ENCODE peak calls at places on chromosomes 4 and X, in eight cellular contexts. One of them, this sample, is unnamed.

GRCh38 chrX:17634542-17635207 is 102.6 kb upstream of the SCML1 start:
- DNase-seq in SK-N-SH: no peak
- DNase-seq in tibial artery: no peak
- DNase-seq in sigmoid colon: no peak
- DNase-seq in CD8-positive, alpha-beta memory T cell: no peak
- DNase-seq in hepatocyte: no peak
- DNase-seq in Peyer's patch: no peak
- DNase-seq in adrenal gland: no peak
- DNase-seq in this sample: no peak

GRCh38 chr4:139642364-139642763 is 23.3 kb upstream of the MGST2 start:
- DNase-seq in adrenal gland: no peak
- DNase-seq in hepatocyte: no peak
- DNase-seq in sigmoid colon: no peak
- DNase-seq in Peyer's patch: no peak
- DNase-seq in SK-N-SH: no peak
- DNase-seq in CD8-positive, alpha-beta memory T cell: no peak
- DNase-seq in tibial artery: no peak
- DNase-seq in this sample: no peak

GRCh38 chr4:54626113-54626512 is 31.6 kb upstream of the KIT start:
- DNase-seq in SK-N-SH: no peak
- DNase-seq in sigmoid colon: no peak
- DNase-seq in Peyer's patch: no peak
- DNase-seq in CD8-positive, alpha-beta memory T cell: no peak
- DNase-seq in hepatocyte: no peak
- DNase-seq in adrenal gland: peak; percentile 31
- DNase-seq in tibial artery: no peak
- DNase-seq in this sample: no peak

GRCh38 chr4:3261411-3262207 is 12.7 kb downstream of the MSANTD1 start:
- DNase-seq in adrenal gland: peak; percentile 10
- DNase-seq in hepatocyte: no peak
- DNase-seq in Peyer's patch: peak; percentile 34
- DNase-seq in CD8-positive, alpha-beta memory T cell: no peak
- DNase-seq in tibial artery: peak; percentile 4
- DNase-seq in sigmoid colon: no peak
- DNase-seq in SK-N-SH: peak; percentile 17
- DNase-seq in this sample: no peak

GRCh38 chr4:89111833-89112563 is 665 bp downstream of the TIGD2 start:
- DNase-seq in sigmoid colon: no peak
- DNase-seq in CD8-positive, alpha-beta memory T cell: no peak
- DNase-seq in hepatocyte: peak; percentile 80
- DNase-seq in SK-N-SH: peak; percentile 30
- DNase-seq in Peyer's patch: peak; percentile 65
- DNase-seq in adrenal gland: peak; percentile 32
- DNase-seq in tibial artery: no peak
- DNase-seq in this sample: no peak

GRCh38 chr4:86596802-86597201 is 2.7 kb downstream of the PTPN13 start:
- DNase-seq in CD8-positive, alpha-beta memory T cell: no peak
- DNase-seq in Peyer's patch: no peak
- DNase-seq in tibial artery: no peak
- DNase-seq in SK-N-SH: no peak
- DNase-seq in adrenal gland: no peak
- DNase-seq in hepatocyte: peak; percentile 8
- DNase-seq in sigmoid colon: no peak
- DNase-seq in this sample: no peak

GRCh38 chrX:633655-634305 is 3.2 kb downstream of the SHOX start:
- DNase-seq in hepatocyte: no peak
- DNase-seq in SK-N-SH: no peak
- DNase-seq in Peyer's patch: no peak
- DNase-seq in adrenal gland: no peak
- DNase-seq in tibial artery: no peak
- DNase-seq in CD8-positive, alpha-beta memory T cell: no peak
- DNase-seq in sigmoid colon: peak; percentile 40
- DNase-seq in this sample: no peak

GRCh38 chr4:15947684-15948083 is 9.1 kb upstream of the FGFBP1 start:
- DNase-seq in CD8-positive, alpha-beta memory T cell: no peak
- DNase-seq in Peyer's patch: no peak
- DNase-seq in adrenal gland: no peak
- DNase-seq in sigmoid colon: no peak
- DNase-seq in tibial artery: no peak
- DNase-seq in hepatocyte: no peak
- DNase-seq in SK-N-SH: no peak
- DNase-seq in this sample: no peak

GRCh38 chrX:1443496-1444075 is 9.1 kb downstream of the ASMTL start:
- DNase-seq in SK-N-SH: no peak
- DNase-seq in adrenal gland: peak; percentile 10
- DNase-seq in sigmoid colon: peak; percentile 46
- DNase-seq in Peyer's patch: peak; percentile 19
- DNase-seq in tibial artery: no peak
- DNase-seq in CD8-positive, alpha-beta memory T cell: no peak
- DNase-seq in hepatocyte: no peak
- DNase-seq in this sample: no peak

GRCh38 chr4:65007841-65008439 is 598.7 kb upstream of the TECRL start:
- DNase-seq in hepatocyte: peak; percentile 71
- DNase-seq in tibial artery: no peak
- DNase-seq in SK-N-SH: peak; percentile 8
- DNase-seq in adrenal gland: no peak
- DNase-seq in Peyer's patch: no peak
- DNase-seq in CD8-positive, alpha-beta memory T cell: no peak
- DNase-seq in sigmoid colon: no peak
- DNase-seq in this sample: no peak

GRCh38 chrX:18887177-18887820 is 96.6 kb downstream of the PHKA2 start:
- DNase-seq in sigmoid colon: peak; percentile 64
- DNase-seq in tibial artery: no peak
- DNase-seq in hepatocyte: no peak
- DNase-seq in adrenal gland: no peak
- DNase-seq in SK-N-SH: no peak
- DNase-seq in Peyer's patch: peak; percentile 76
- DNase-seq in CD8-positive, alpha-beta memory T cell: no peak
- DNase-seq in this sample: no peak

GRCh38 chr4:142817442-142817841 is 28.7 kb downstream of the INPP4B start:
- DNase-seq in SK-N-SH: no peak
- DNase-seq in hepatocyte: no peak
- DNase-seq in tibial artery: peak; percentile 48
- DNase-seq in CD8-positive, alpha-beta memory T cell: no peak
- DNase-seq in sigmoid colon: no peak
- DNase-seq in Peyer's patch: no peak
- DNase-seq in adrenal gland: peak; percentile 22
- DNase-seq in this sample: peak; percentile 49

GRCh38 chrX:13647709-13648212 is 5.2 kb upstream of the TCEANC start:
- DNase-seq in tibial artery: peak; percentile 45
- DNase-seq in sigmoid colon: peak; percentile 73
- DNase-seq in adrenal gland: peak; percentile 88
- DNase-seq in SK-N-SH: no peak
- DNase-seq in Peyer's patch: peak; percentile 88
- DNase-seq in CD8-positive, alpha-beta memory T cell: peak; percentile 54
- DNase-seq in hepatocyte: peak; percentile 77
- DNase-seq in this sample: peak; percentile 65

GRCh38 chr4:185689407-185689806 is 122.6 kb downstream of the SORBS2 start:
- DNase-seq in tibial artery: no peak
- DNase-seq in Peyer's patch: no peak
- DNase-seq in CD8-positive, alpha-beta memory T cell: no peak
- DNase-seq in hepatocyte: no peak
- DNase-seq in adrenal gland: no peak
- DNase-seq in SK-N-SH: no peak
- DNase-seq in sigmoid colon: no peak
- DNase-seq in this sample: no peak

GRCh38 chr4:83370640-83370906 is 35.9 kb upstream of the HPSE start:
- DNase-seq in CD8-positive, alpha-beta memory T cell: no peak
- DNase-seq in Peyer's patch: no peak
- DNase-seq in adrenal gland: no peak
- DNase-seq in tibial artery: no peak
- DNase-seq in SK-N-SH: no peak
- DNase-seq in hepatocyte: no peak
- DNase-seq in sigmoid colon: no peak
- DNase-seq in this sample: no peak

GRCh38 chrX:149010026-149010898 is 494.8 kb downstream of the IDS start:
- DNase-seq in tibial artery: no peak
- DNase-seq in CD8-positive, alpha-beta memory T cell: no peak
- DNase-seq in hepatocyte: no peak
- DNase-seq in Peyer's patch: no peak
- DNase-seq in sigmoid colon: no peak
- DNase-seq in SK-N-SH: no peak
- DNase-seq in adrenal gland: no peak
- DNase-seq in this sample: no peak

GRCh38 chrX:48917139-48917980 is 1.5 kb downstream of the PIM2 start:
- DNase-seq in adrenal gland: peak; percentile 88
- DNase-seq in SK-N-SH: peak; percentile 94
- DNase-seq in Peyer's patch: peak; percentile 96
- DNase-seq in tibial artery: peak; percentile 90
- DNase-seq in sigmoid colon: peak; percentile 95
- DNase-seq in hepatocyte: peak; percentile 93
- DNase-seq in CD8-positive, alpha-beta memory T cell: peak; percentile 90
- DNase-seq in this sample: peak; percentile 92

GRCh38 chrX:9610774-9611392 is 146.0 kb downstream of the TBL1X start:
- DNase-seq in sigmoid colon: no peak
- DNase-seq in tibial artery: no peak
- DNase-seq in Peyer's patch: no peak
- DNase-seq in hepatocyte: no peak
- DNase-seq in SK-N-SH: no peak
- DNase-seq in adrenal gland: no peak
- DNase-seq in CD8-positive, alpha-beta memory T cell: no peak
- DNase-seq in this sample: no peak
- H3K4me1 ChIP-seq in sigmoid colon: no peaks in the 10 kb centered on the region
- H3K4me1 ChIP-seq in tibial artery: no peaks in the 10 kb centered on the region
- H3K4me1 ChIP-seq in Peyer's patch: no peaks in the 10 kb centered on the region
- H3K4me1 ChIP-seq in hepatocyte: no peaks in the 10 kb centered on the region
- H3K4me1 ChIP-seq in SK-N-SH: peaks cover 7% of the 10 kb centered on the region
- H3K4me1 ChIP-seq in adrenal gland: no peaks in the 10 kb centered on the region
- H3K4me1 ChIP-seq in CD8-positive, alpha-beta memory T cell: no peaks in the 10 kb centered on the region
- H3K4me1 ChIP-seq in this sample: no peaks in the 10 kb centered on the region

DNA sequence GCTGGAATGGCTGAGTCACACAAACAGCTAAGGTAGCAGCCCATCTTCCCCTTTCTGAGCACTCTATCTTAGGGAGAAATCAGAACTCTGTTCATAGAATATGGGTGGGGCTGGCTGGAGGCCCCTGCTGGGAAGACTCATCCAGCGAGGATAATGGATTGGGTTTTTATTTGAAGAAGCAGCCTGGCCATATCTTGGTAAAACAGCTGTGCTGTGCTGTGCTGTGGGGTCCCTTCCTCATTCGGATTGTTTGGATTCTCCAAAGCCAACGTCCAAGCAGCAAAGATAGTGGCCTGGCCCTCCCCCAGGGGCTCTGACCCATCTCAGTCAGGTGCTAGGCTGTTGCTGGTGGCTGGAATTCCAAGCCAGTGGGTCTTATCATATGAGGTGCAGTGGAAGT is 63.8 kb downstream of the ZNF718 start:
- DNase-seq in sigmoid colon: no peak
- DNase-seq in SK-N-SH: no peak
- DNase-seq in hepatocyte: no peak
- DNase-seq in Peyer's patch: no peak
- DNase-seq in tibial artery: no peak
- DNase-seq in adrenal gland: no peak
- DNase-seq in CD8-positive, alpha-beta memory T cell: no peak
- DNase-seq in this sample: no peak
- H3K9me3 ChIP-seq in sigmoid colon: peaks cover 3% of the 10 kb centered on the region
- H3K9me3 ChIP-seq in SK-N-SH: peaks cover 5% of the 10 kb centered on the region
- H3K9me3 ChIP-seq in hepatocyte: peaks cover 43% of the 10 kb centered on the region
- H3K9me3 ChIP-seq in Peyer's patch: no peaks in the 10 kb centered on the region
- H3K9me3 ChIP-seq in tibial artery: peaks cover 89% of the 10 kb centered on the region
- H3K9me3 ChIP-seq in adrenal gland: peaks cover 3% of the 10 kb centered on the region
- H3K9me3 ChIP-seq in CD8-positive, alpha-beta memory T cell: peaks cover 4% of the 10 kb centered on the region
- H3K9me3 ChIP-seq in this sample: peaks cover 13% of the 10 kb centered on the region

GRCh38 chr4:153081693-153082092 is 122.5 kb upstream of the TRIM2 start:
- DNase-seq in Peyer's patch: no peak
- DNase-seq in adrenal gland: no peak
- DNase-seq in hepatocyte: no peak
- DNase-seq in SK-N-SH: no peak
- DNase-seq in sigmoid colon: no peak
- DNase-seq in CD8-positive, alpha-beta memory T cell: no peak
- DNase-seq in tibial artery: no peak
- DNase-seq in this sample: no peak

GRCh38 chr4:153084249-153084648 is 120.0 kb upstream of the TRIM2 start:
- DNase-seq in tibial artery: no peak
- DNase-seq in CD8-positive, alpha-beta memory T cell: no peak
- DNase-seq in SK-N-SH: no peak
- DNase-seq in Peyer's patch: no peak
- DNase-seq in adrenal gland: no peak
- DNase-seq in hepatocyte: no peak
- DNase-seq in sigmoid colon: no peak
- DNase-seq in this sample: no peak

GRCh38 chr4:153081181-153081580 is 123.1 kb upstream of the TRIM2 start:
- DNase-seq in SK-N-SH: no peak
- DNase-seq in hepatocyte: no peak
- DNase-seq in sigmoid colon: no peak
- DNase-seq in tibial artery: no peak
- DNase-seq in Peyer's patch: no peak
- DNase-seq in CD8-positive, alpha-beta memory T cell: no peak
- DNase-seq in adrenal gland: no peak
- DNase-seq in this sample: no peak

GRCh38 chr4:153083447-153083921 is 120.8 kb upstream of the TRIM2 start:
- DNase-seq in SK-N-SH: peak; percentile 72
- DNase-seq in hepatocyte: peak; percentile 87
- DNase-seq in sigmoid colon: no peak
- DNase-seq in adrenal gland: peak; percentile 57
- DNase-seq in tibial artery: no peak
- DNase-seq in CD8-positive, alpha-beta memory T cell: peak; percentile 44
- DNase-seq in Peyer's patch: peak; percentile 82
- DNase-seq in this sample: peak; percentile 41

DNA sequence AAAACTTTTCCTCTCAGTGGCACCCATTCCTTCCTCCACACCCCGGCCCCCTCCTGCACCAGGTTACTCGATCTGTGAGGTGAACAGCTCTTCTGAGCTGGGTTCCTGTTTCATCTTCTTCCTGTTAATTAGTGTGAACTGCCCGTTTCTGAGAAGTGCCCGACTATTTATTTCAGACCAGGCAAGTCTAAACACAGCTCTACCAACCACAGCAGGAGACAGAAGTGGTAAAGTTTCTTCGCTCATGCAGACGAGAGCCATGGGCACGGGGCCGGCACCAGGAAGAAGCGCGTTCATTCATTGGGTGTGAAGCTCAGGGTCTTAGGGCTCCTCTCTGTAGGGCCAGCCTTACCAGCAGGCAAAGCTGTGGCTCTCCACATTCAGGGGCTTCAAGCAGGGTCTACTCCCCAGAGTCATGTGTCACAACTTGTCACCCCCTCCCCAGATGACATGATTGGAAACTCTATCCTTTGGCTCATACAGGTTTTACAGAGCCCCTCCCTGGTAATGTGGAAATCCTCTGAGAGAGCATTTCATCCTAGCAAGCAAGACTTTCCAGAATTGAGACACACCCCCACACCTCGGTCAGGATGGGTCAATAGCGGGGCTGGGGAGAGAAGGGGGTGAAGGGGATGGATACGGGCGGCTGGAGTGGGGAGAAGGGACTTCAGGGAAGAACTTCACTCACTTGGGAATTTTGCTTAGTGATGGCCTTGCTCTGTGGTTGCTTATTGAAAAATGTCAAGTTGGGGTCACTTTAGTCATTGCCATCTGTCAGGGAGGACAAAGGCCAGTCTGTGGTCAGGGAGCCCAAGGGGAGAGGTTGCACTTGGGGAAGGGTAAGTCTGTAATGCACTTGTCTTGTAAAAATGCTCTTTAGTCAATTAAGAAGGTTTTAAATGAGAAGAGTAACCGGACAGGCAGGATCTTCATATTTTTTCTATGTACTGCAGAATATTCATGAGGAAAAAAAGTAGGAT is 121.6 kb upstream of the TRIM2 start:
- DNase-seq in sigmoid colon: no peak
- DNase-seq in Peyer's patch: no peak
- DNase-seq in hepatocyte: no peak
- DNase-seq in adrenal gland: no peak
- DNase-seq in CD8-positive, alpha-beta memory T cell: no peak
- DNase-seq in tibial artery: no peak
- DNase-seq in SK-N-SH: no peak
- DNase-seq in this sample: no peak
- H3K27ac ChIP-seq in sigmoid colon: no peak overlapping the region
- H3K27ac ChIP-seq in Peyer's patch: no peak overlapping the region
- H3K27ac ChIP-seq in hepatocyte: peak overlapping the region; percentile 24
- H3K27ac ChIP-seq in adrenal gland: no peak overlapping the region
- H3K27ac ChIP-seq in CD8-positive, alpha-beta memory T cell: no peak overlapping the region
- H3K27ac ChIP-seq in tibial artery: no peak overlapping the region
- H3K27ac ChIP-seq in SK-N-SH: no peak overlapping the region
- H3K27ac ChIP-seq in this sample: no peak overlapping the region

GRCh38 chr4:184447664-184448063 is 26.7 kb downstream of the IRF2 start:
- DNase-seq in CD8-positive, alpha-beta memory T cell: no peak
- DNase-seq in adrenal gland: no peak
- DNase-seq in hepatocyte: no peak
- DNase-seq in Peyer's patch: no peak
- DNase-seq in SK-N-SH: no peak
- DNase-seq in tibial artery: no peak
- DNase-seq in sigmoid colon: no peak
- DNase-seq in this sample: no peak
- H3K4me1 ChIP-seq in CD8-positive, alpha-beta memory T cell: peaks cover 81% of the 10 kb centered on the region
- H3K4me1 ChIP-seq in adrenal gland: peaks cover 80% of the 10 kb centered on the region
- H3K4me1 ChIP-seq in hepatocyte: no peaks in the 10 kb centered on the region
- H3K4me1 ChIP-seq in Peyer's patch: no peaks in the 10 kb centered on the region
- H3K4me1 ChIP-seq in SK-N-SH: peaks cover 33% of the 10 kb centered on the region
- H3K4me1 ChIP-seq in tibial artery: no peaks in the 10 kb centered on the region
- H3K4me1 ChIP-seq in sigmoid colon: peaks cover 50% of the 10 kb centered on the region
- H3K4me1 ChIP-seq in this sample: peaks cover 89% of the 10 kb centered on the region

This sample was measured in CD4-positive, alpha-beta memory T cell.